ENCODE peak calls at places on chromosomes 4 and X, in five cellular contexts. W, H, F, V and M are unnamed samples. For H3K9me3, the result is how much of the 10 kb centered on the place peaks cover.

GRCh38 chrX:42778096-42778495 is at the start of gene PPP1R2C:
- DNase-seq in W (no peak), H (no peak), F (no peak), V (no peak), M (peak)

GRCh38 chrX:132045456-132045855 is 22.4 kb downstream of the STK26 start:
- DNase-seq in W (no peak), H (no peak), F (no peak), V (no peak), M (no peak)

GRCh38 chr4:186032259-186032658 is 36.7 kb upstream of the TLR3 start:
- DNase-seq in W (no peak), H (no peak), F (no peak), V (no peak), M (no peak)

GRCh38 chr4:102285831-102286230 is 59.5 kb downstream of the SLC39A8 start:
- DNase-seq in W (no peak), H (no peak), F (no peak), V (no peak), M (no peak)

GRCh38 chr4:5212255-5213032 is 161.2 kb downstream of the STK32B start:
- DNase-seq in W (no peak), H (no peak), F (no peak), V (no peak), M (no peak)

GRCh38 chr4:108774809-108775530 is 12.1 kb upstream of the ETNPPL start:
- DNase-seq in W (peak), H (peak), F (no peak), V (no peak), M (no peak)

GRCh38 chrX:48919360-48919821 is 567 bp upstream of the PIM2 start:
- DNase-seq in W (no peak), H (no peak), F (no peak), V (no peak), M (peak)

GRCh38 chr4:40264497-40264896 is 67.7 kb downstream of the RHOH start:
- DNase-seq in W (no peak), H (no peak), F (no peak), V (no peak), M (no peak)

GRCh38 chr4:145829629-145830395 is 108.8 kb downstream of the ZNF827 start:
- DNase-seq in W (no peak), H (no peak), F (no peak), V (no peak), M (no peak)

GRCh38 chrX:97494756-97495372 is 611.2 kb downstream of the RPA4 start:
- DNase-seq in W (no peak), H (no peak), F (no peak), V (no peak), M (no peak)

GRCh38 chrX:19609541-19609940 is 94.2 kb upstream of the MAP3K15 start:
- DNase-seq in W (no peak), H (no peak), F (no peak), V (no peak), M (no peak)

GRCh38 chr4:183698909-183699308 is 39.8 kb downstream of the TRAPPC11 start:
- DNase-seq in W (no peak), H (no peak), F (no peak), V (no peak), M (no peak)

GRCh38 chr4:37591349-37591748 is 94.8 kb downstream of the RELL1 start:
- DNase-seq in W (no peak), H (no peak), F (no peak), V (no peak), M (no peak)

GRCh38 chr4:11428701-11429571 is at the start of gene HS3ST1:
- DNase-seq in W (peak), H (peak), F (peak), V (peak), M (no peak)

GRCh38 chr4:168129046-168129772 is 36.9 kb downstream of the ANXA10 start:
- DNase-seq in W (no peak), H (no peak), F (no peak), V (no peak), M (no peak)

GRCh38 chr4:137125011-137125410 is 407.3 kb downstream of the PCDH18 start:
- DNase-seq in W (no peak), H (no peak), F (no peak), V (peak), M (no peak)

GRCh38 chrX:100830143-100830542 is 10.0 kb downstream of the CSTF2 start:
- DNase-seq in W (no peak), H (no peak), F (no peak), V (no peak), M (no peak)

GRCh38 chr4:151538963-151539362 is 130.0 kb downstream of the FHIP1A start:
- DNase-seq in W (no peak), H (no peak), F (no peak), V (no peak), M (no peak)

GRCh38 chr4:145870155-145871020 is 68.2 kb downstream of the ZNF827 start:
- DNase-seq in W (no peak), H (no peak), F (no peak), V (no peak), M (no peak)

GRCh38 chrX:53324085-53324484 is 42.7 kb upstream of the IQSEC2 start:
- DNase-seq in W (no peak), H (no peak), F (no peak), V (no peak), M (no peak)

GRCh38 chr4:14862881-14863280 is 139.4 kb upstream of the CPEB2 start:
- DNase-seq in W (no peak), H (peak), F (no peak), V (no peak), M (no peak)

GRCh38 chr4:8383451-8384160 is 56.9 kb downstream of the ACOX3 start:
- DNase-seq in W (no peak), H (peak), F (no peak), V (no peak), M (no peak)

GRCh38 chr4:76235915-76236314 is 15.6 kb upstream of the FAM47E start:
- DNase-seq in W (no peak), H (no peak), F (no peak), V (no peak), M (no peak)

GRCh38 chr4:1880332-1880731 is 9.1 kb downstream of the NSD2 start:
- DNase-seq in W (no peak), H (no peak), F (no peak), V (no peak), M (no peak)

GRCh38 chr4:165489786-165490185 is 111.0 kb downstream of the CPE start:
- DNase-seq in W (no peak), H (no peak), F (no peak), V (no peak), M (no peak)

GRCh38 chr4:144709159-144709558 is 63.2 kb downstream of the HHIP start:
- DNase-seq in W (no peak), H (no peak), F (no peak), V (no peak), M (no peak)

GRCh38 chrX:37331546-37331945 is 17.6 kb upstream of the PRRG1 start:
- DNase-seq in W (no peak), H (no peak), F (no peak), V (no peak), M (no peak)

GRCh38 chr4:7759221-7759620 is 180.4 kb downstream of the AFAP1 start:
- DNase-seq in W (no peak), H (no peak), F (no peak), V (no peak), M (peak)

GRCh38 chr4:5891563-5892320 is 1.1 kb downstream of the CRMP1 start:
- DNase-seq in W (no peak), H (no peak), F (no peak), V (no peak), M (no peak)

GRCh38 chr4:183872531-183872930 is 32.6 kb upstream of the STOX2 start:
- DNase-seq in W (no peak), H (no peak), F (no peak), V (no peak), M (no peak)

GRCh38 chrX:6440647-6441046 is 94.3 kb downstream of the VCX3A start:
- DNase-seq in W (no peak), H (no peak), F (no peak), V (no peak), M (no peak)

GRCh38 chrX:117990438-117990837 is 126.2 kb downstream of the KLHL13 start:
- DNase-seq in W (no peak), H (no peak), F (no peak), V (no peak), M (no peak)

GRCh38 chrX:117989512-117989911 is 127.1 kb downstream of the KLHL13 start:
- DNase-seq in W (no peak), H (no peak), F (no peak), V (no peak), M (no peak)

GRCh38 chrX:117987376-117987775 is 129.2 kb downstream of the KLHL13 start:
- DNase-seq in W (no peak), H (no peak), F (no peak), V (no peak), M (no peak)

GRCh38 chrX:117982702-117983392 is 133.8 kb downstream of the KLHL13 start:
- DNase-seq in W (no peak), H (no peak), F (no peak), V (no peak), M (no peak)

GRCh38 chrX:117985241-117985640 is 131.4 kb downstream of the KLHL13 start:
- DNase-seq in W (no peak), H (no peak), F (no peak), V (no peak), M (no peak)
- TF ChIP-seq CTCF in W (no peak), H (no peak), F (no peak), V (no peak), M (no peak)

GRCh38 chrX:72131317-72132294 is at the start of gene RTL5:
- DNase-seq in W (peak), H (peak), F (peak), V (no peak), M (peak)
- H3K27ac ChIP-seq in W (peak), H (peak), F (peak), V (no peak), M (no peak)

GRCh38 chr4:3673176-3673575 is 93.0 kb upstream of the ADRA2C start:
- DNase-seq in W (no peak), H (no peak), F (peak), V (no peak), M (no peak)
- H3K9me3 ChIP-seq in W (under half), H (under half), F (under half), V (under half), M (under half)

DNA sequence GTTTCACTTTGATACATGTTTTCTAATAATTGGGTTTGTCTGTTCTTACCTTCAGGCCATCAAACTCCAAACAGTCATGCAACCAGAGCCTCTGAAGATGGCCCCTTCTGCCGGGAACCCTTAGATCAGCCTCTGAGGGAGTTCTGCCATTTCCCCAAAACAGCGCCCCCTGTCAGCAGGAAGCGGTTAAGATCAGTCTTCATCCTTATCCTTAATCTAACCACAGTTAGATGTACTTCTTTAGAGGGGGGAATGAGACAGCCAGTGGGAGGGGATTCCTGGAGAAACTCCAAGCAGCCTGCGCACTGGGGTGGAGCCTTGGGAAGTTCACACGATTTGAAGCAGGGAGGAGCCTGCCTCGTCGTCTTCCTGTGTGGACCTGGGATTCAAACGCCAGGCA is 185.4 kb downstream of the INPP4B start:
- DNase-seq in W (no peak), H (no peak), F (no peak), V (no peak), M (no peak)
- TF ChIP-seq CTCF in W (no peak), H (no peak), F (no peak), V (no peak), M (no peak)

GRCh38 chr4:13653356-13653755 is 25.8 kb upstream of the BOD1L1 start:
- DNase-seq in W (no peak), H (no peak), F (no peak), V (no peak), M (no peak)

GRCh38 chr4:13654158-13654797 is 26.8 kb upstream of the BOD1L1 start:
- DNase-seq in W (peak), H (peak), F (peak), V (peak), M (peak)

GRCh38 chr4:13659341-13660070 is 32.0 kb upstream of the BOD1L1 start:
- DNase-seq in W (no peak), H (no peak), F (no peak), V (no peak), M (no peak)

GRCh38 chr4:13657016-13657415 is 29.5 kb upstream of the BOD1L1 start:
- DNase-seq in W (no peak), H (no peak), F (no peak), V (no peak), M (no peak)

GRCh38 chr4:13656569-13656988 is 29.1 kb upstream of the BOD1L1 start:
- DNase-seq in W (peak), H (peak), F (peak), V (peak), M (peak)
- H3K27ac ChIP-seq in W (no peak), H (no peak), F (no peak), V (peak), M (no peak)

GRCh38 chrX:81866873-81867272 is 665.0 kb downstream of the SH3BGRL start:
- DNase-seq in W (no peak), H (no peak), F (no peak), V (no peak), M (no peak)
- H3K9me3 ChIP-seq in W (under half), H (under half), F (under half), V (under half), M (under half)

GRCh38 chr4:153532636-153533035 is 66.5 kb downstream of the TMEM131L start:
- DNase-seq in W (no peak), H (no peak), F (no peak), V (no peak), M (no peak)

GRCh38 chr4:153532227-153532626 is 66.1 kb downstream of the TMEM131L start:
- DNase-seq in W (no peak), H (no peak), F (no peak), V (no peak), M (no peak)

GRCh38 chr4:153530284-153530995 is 64.3 kb downstream of the TMEM131L start:
- DNase-seq in W (no peak), H (no peak), F (no peak), V (no peak), M (no peak)

GRCh38 chr4:153529646-153530045 is 63.5 kb downstream of the TMEM131L start:
- DNase-seq in W (no peak), H (no peak), F (no peak), V (no peak), M (no peak)

GRCh38 chr4:153530996-153531375 is 64.8 kb downstream of the TMEM131L start:
- DNase-seq in W (no peak), H (no peak), F (no peak), V (no peak), M (no peak)
- TF ChIP-seq CTCF in W (no peak), H (no peak), F (no peak), V (no peak), M (no peak)

GRCh38 chrX:41110801-41111625 is 25.8 kb downstream of the USP9X start:
- DNase-seq in W (no peak), H (no peak), F (no peak), V (no peak), M (no peak)
- H3K27ac ChIP-seq in W (no peak), H (peak), F (no peak), V (no peak), M (no peak)

DNA sequence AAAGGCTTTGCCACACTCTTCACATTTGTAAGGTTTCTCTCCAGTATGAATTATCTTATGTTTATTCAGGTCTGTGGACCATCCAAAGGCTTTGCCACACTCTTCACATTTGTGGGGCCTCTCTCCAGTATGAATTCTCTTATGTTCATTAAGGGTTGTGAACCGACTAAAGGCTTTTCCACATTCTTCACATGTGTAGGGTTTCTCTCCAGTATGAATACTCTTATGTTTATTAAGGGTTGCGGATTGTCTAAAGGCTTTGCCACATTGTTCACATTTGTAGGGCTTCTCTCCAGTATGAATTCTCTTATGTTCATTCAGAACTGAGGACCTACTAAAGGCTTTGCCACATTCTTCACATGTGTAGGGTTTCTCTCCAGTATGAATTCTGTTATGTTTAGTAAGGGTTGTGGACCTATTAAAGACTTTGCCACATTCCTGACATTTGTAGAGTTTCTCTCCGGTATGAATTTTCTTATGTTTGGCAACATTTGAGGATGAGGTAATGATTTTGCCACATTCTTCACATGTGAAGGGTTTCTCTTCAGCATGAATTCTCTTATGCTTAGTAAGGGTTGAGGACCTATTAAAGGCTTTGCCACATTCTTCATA is 33.7 kb downstream of the ZNF732 start:
- DNase-seq in W (no peak), H (no peak), F (no peak), V (no peak), M (no peak)
- H3K9me3 ChIP-seq in W (under half), H (half or more), F (under half), V (under half), M (half or more)